ENCODE peak calls at places on chromosomes 16 and 17, in eight cellular contexts. D is IMR-90, M is HCT116, E is K562, R is neural progenitor cell, C is Karpas-422, F is mammary epithelial cell, L is GM12878. G is an unnamed sample. For H4K20me1, the result is how much of the 10 kb centered on the place peaks cover.

GRCh38 chr17:27572665-27573064 is 58.3 kb upstream of the LGALS9 start:
- DNase-seq in D (peak), M (no peak), E (no peak), R (no peak), C (no peak), F (no peak), L (no peak), G (no peak)

GRCh38 chr16:83159049-83159448 is 532.3 kb downstream of the CDH13 start:
- DNase-seq in D (no peak), M (no peak), E (no peak), R (no peak), C (no peak), F (no peak), L (no peak), G (no peak)

GRCh38 chr17:60090412-60090811 is 11.7 kb upstream of the HEATR6 start:
- DNase-seq in D (no peak), M (no peak), E (no peak), R (no peak), C (no peak), F (no peak), L (no peak), G (no peak)

GRCh38 chr16:89744813-89745212 is 23.5 kb downstream of the ZNF276 start:
- DNase-seq in D (no peak), M (no peak), E (no peak), R (no peak), C (no peak), F (no peak), L (no peak), G (no peak)

GRCh38 chr17:75822119-75822799 is 21.9 kb downstream of the UNC13D start:
- DNase-seq in D (no peak), M (no peak), E (no peak), R (no peak), C (peak), F (no peak), L (no peak), G (no peak)

GRCh38 chr16:53304334-53304733 is 129.9 kb upstream of the RBL2 start:
- DNase-seq in D (no peak), M (no peak), E (no peak), R (no peak), C (no peak), F (no peak), L (no peak), G (no peak)

GRCh38 chr16:31428638-31429247 is 583 bp upstream of the COX6A2 start:
- DNase-seq in D (no peak), M (no peak), E (no peak), R (no peak), C (peak), F (peak), L (no peak), G (no peak)

GRCh38 chr17:17044846-17045561 is 2.7 kb downstream of the MPRIP start:
- DNase-seq in D (peak), M (no peak), E (no peak), R (no peak), C (peak), F (peak), L (peak), G (peak)

GRCh38 chr16:54588026-54588425 is 301.4 kb upstream of the IRX3 start:
- DNase-seq in D (no peak), M (no peak), E (no peak), R (no peak), C (no peak), F (no peak), L (no peak), G (no peak)

GRCh38 chr17:7122386-7122785 is 7.8 kb upstream of the ASGR2 start:
- DNase-seq in D (peak), M (no peak), E (no peak), R (no peak), C (no peak), F (no peak), L (no peak), G (no peak)

GRCh38 chr17:82752371-82753200 is 721 bp downstream of the TBCD start:
- DNase-seq in D (no peak), M (no peak), E (peak), R (peak), C (peak), F (peak), L (no peak), G (peak)

GRCh38 chr16:4660454-4661007 is 32.8 kb upstream of the NUDT16L1 start:
- DNase-seq in D (peak), M (no peak), E (no peak), R (no peak), C (no peak), F (peak), L (no peak), G (peak)

GRCh38 chr17:75240394-75241142 is 20.8 kb downstream of the GGA3 start:
- DNase-seq in D (peak), M (peak), E (peak), R (peak), C (peak), F (no peak), L (no peak), G (peak)

GRCh38 chr17:79055197-79055596 is 19.4 kb upstream of the ENGASE start:
- DNase-seq in D (no peak), M (no peak), E (no peak), R (no peak), C (no peak), F (no peak), L (no peak), G (no peak)

GRCh38 chr16:77974883-77975282 is 47.5 kb upstream of the CLEC3A start:
- DNase-seq in D (no peak), M (no peak), E (no peak), R (peak), C (peak), F (peak), L (no peak), G (peak)

GRCh38 chr17:49887086-49887743 is 39.3 kb upstream of the TAC4 start:
- DNase-seq in D (no peak), M (peak), E (no peak), R (no peak), C (no peak), F (peak), L (no peak), G (no peak)

GRCh38 chr17:79932446-79932845 is 93.2 kb upstream of the CBX4 start:
- DNase-seq in D (no peak), M (no peak), E (no peak), R (no peak), C (no peak), F (no peak), L (no peak), G (no peak)

GRCh38 chr17:64707077-64707591 is 45.0 kb upstream of the SMURF2 start:
- DNase-seq in D (peak), M (peak), E (no peak), R (no peak), C (no peak), F (peak), L (no peak), G (no peak)

GRCh38 chr16:70395345-70395901 is 43.5 kb downstream of the ST3GAL2 start:
- DNase-seq in D (peak), M (no peak), E (peak), R (peak), C (peak), F (peak), L (no peak), G (peak)

GRCh38 chr17:10793256-10793655 is 10.6 kb downstream of the TMEM238L start:
- DNase-seq in D (no peak), M (no peak), E (no peak), R (no peak), C (no peak), F (no peak), L (no peak), G (no peak)

GRCh38 chr16:56657555-56658430 is at the start of gene MT1F:
- DNase-seq in D (peak), M (peak), E (peak), R (peak), C (peak), F (peak), L (no peak), G (no peak)

GRCh38 chr17:73430848-73431247 is 119.0 kb upstream of the CDC42EP4 start:
- DNase-seq in D (no peak), M (no peak), E (no peak), R (no peak), C (peak), F (no peak), L (no peak), G (no peak)

GRCh38 chr16:14015948-14016347 is 55.2 kb upstream of the MRTFB start:
- DNase-seq in D (peak), M (no peak), E (no peak), R (no peak), C (no peak), F (peak), L (no peak), G (no peak)

GRCh38 chr16:8905168-8905762 is 23.1 kb downstream of the LITAFD start:
- DNase-seq in D (peak), M (peak), E (no peak), R (peak), C (peak), F (no peak), L (no peak), G (no peak)

GRCh38 chr17:48621410-48622387 is 4.5 kb downstream of the HOXB9 start:
- DNase-seq in D (no peak), M (no peak), E (no peak), R (no peak), C (no peak), F (no peak), L (no peak), G (no peak)
- H3K9ac ChIP-seq in D (no peak), M (no peak), E (no peak), R (no peak), C (no peak), F (no peak), L (no peak), G (no peak)

DNA sequence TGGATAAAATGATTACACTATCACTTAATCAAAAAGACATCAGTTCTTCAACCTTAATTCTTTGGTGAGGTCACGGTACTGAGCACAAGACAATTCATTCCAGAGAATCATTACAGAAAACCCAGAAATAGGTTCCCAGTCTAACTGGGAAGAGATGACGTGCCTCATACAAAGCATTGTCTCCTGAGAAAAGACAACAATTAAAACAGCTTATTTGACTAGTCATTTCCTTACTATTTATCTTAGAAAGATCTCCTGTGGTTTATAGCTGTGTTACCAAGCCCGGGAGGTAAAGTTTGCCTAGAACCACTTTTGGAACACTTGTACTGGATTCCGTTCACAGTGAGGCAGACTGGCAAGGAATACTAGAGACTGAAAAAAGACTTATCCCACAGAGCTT is 5.1 kb downstream of the PHF12 start:
- DNase-seq in D (peak), M (no peak), E (no peak), R (no peak), C (no peak), F (peak), L (no peak), G (no peak)
- H4K20me1 ChIP-seq in D (half or more), M (under half), E (under half), R (half or more), C (half or more), F (under half), L (under half), G (half or more)

DNA sequence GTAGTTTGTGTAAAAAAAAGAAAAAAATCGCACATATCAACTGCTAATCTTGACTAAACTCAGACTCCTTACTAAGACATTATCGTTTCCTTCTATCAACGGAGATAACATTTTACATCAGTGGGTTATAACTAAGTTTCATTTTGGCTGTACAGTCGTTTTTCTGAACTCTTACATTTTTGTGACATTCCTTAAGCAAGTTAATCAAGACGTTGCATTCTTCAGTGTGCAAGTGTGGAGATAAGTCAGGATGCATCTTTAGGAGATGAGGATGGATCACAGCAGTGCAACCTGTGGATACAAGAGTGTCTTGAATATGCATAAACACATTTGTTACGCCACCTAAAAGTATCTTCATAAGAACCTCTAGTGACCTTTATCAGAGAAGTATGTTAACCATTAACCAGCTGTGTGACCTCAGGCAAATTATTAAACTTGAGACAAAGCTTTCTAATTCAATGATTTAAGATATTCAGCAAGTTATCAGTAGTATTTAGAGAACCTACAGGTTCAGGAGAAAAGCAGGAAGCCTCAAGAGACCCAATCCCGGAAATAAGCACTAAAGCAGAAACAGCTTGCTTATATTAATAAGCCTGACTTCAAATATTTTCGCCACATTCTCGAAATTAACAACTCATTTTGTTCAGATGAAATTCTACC is 9.4 kb downstream of the CMC2 start:
- DNase-seq in D (no peak), M (no peak), E (no peak), R (no peak), C (no peak), F (no peak), L (peak), G (no peak)
- H3K4me3 ChIP-seq in D (no peak), M (no peak), E (no peak), R (no peak), C (peak), F (no peak), L (peak), G (no peak)

GRCh38 chr16:24005577-24005976 is 169.8 kb downstream of the PRKCB start:
- DNase-seq in D (no peak), M (no peak), E (no peak), R (no peak), C (no peak), F (no peak), L (no peak), G (peak)
- H3K9ac ChIP-seq in D (no peak), M (no peak), E (no peak), R (no peak), C (no peak), F (no peak), L (no peak), G (no peak)

G was measured in DND-41.